ENCODE peak calls at places on chromosome 3, in ten cellular contexts. H is OCI-LY7; Z is neural progenitor cell; F is stomach; A is CD8-positive, alpha-beta memory T cell; D is DND-41; G is left ventricle myocardium inferior; M is CD8-positive, alpha-beta T cell; X is psoas muscle; Y is CD4-positive, alpha-beta memory T cell. U is an unnamed sample.

GRCh38 chr3:142857056-142857455 is 31.8 kb downstream of the PCOLCE2 start:
- DNase-seq in Z (peak; percentile 51), X (peak; percentile 73), F (peak; percentile 58), G (peak; percentile 56), D (peak; percentile 14), H (peak; percentile 2), M (no peak), Y (no peak), A (no peak), U (peak; percentile 67)

GRCh38 chr3:107797586-107797985 is 274.8 kb downstream of the BBX start:
- DNase-seq in G (no peak), Z (no peak), M (no peak), D (no peak), A (no peak), F (no peak), X (no peak), Y (no peak), H (no peak), U (no peak)

GRCh38 chr3:23203651-23204111 is 554 bp downstream of the UBE2E2 start:
- DNase-seq in Y (no peak), F (no peak), D (peak; percentile 8), M (peak; percentile 6), Z (peak; percentile 53), H (peak; percentile 46), X (peak; percentile 63), A (no peak), G (no peak), U (no peak)

GRCh38 chr3:90005448-90005847 is 898.0 kb downstream of the EPHA3 start:
- DNase-seq in Y (no peak), D (no peak), Z (no peak), G (no peak), F (no peak), H (no peak), X (no peak), M (no peak), A (no peak), U (no peak)

GRCh38 chr3:21803604-21804003 is 52.6 kb upstream of the ZNF385D start:
- DNase-seq in D (no peak), G (no peak), Y (no peak), M (no peak), F (no peak), X (no peak), H (no peak), Z (no peak), A (no peak), U (no peak)

GRCh38 chr3:190024912-190025311 is 95.8 kb downstream of the P3H2 start:
- DNase-seq in F (no peak), Y (no peak), H (no peak), D (no peak), G (no peak), Z (no peak), A (no peak), X (no peak), M (no peak), U (no peak)

GRCh38 chr3:184772667-184773272 is 39.2 kb upstream of the VPS8 start:
- DNase-seq in Z (no peak), M (no peak), D (no peak), A (no peak), H (no peak), G (no peak), X (peak; percentile 26), F (peak; percentile 53), Y (no peak), U (no peak)

GRCh38 chr3:1251282-1252060 is 158.6 kb downstream of the CNTN6 start:
- DNase-seq in X (no peak), D (no peak), Z (no peak), A (no peak), F (no peak), Y (no peak), M (no peak), H (no peak), G (no peak), U (no peak)

GRCh38 chr3:187958432-187959003 is 195.4 kb upstream of the LPP start:
- DNase-seq in X (no peak), Y (peak; percentile 63), G (no peak), F (peak; percentile 34), A (peak; percentile 27), M (peak; percentile 54), Z (no peak), H (peak; percentile 97), D (peak; percentile 89), U (no peak)

GRCh38 chr3:195546130-195546560 is 3.0 kb upstream of the PPP1R2 start:
- DNase-seq in X (no peak), M (peak; percentile 18), Z (no peak), G (no peak), H (no peak), A (no peak), D (no peak), F (peak; percentile 43), Y (no peak), U (no peak)

GRCh38 chr3:48991851-48992545 is 2.0 kb downstream of the P4HTM start:
- DNase-seq in Y (no peak), D (no peak), H (no peak), F (no peak), X (no peak), G (no peak), A (no peak), M (no peak), Z (no peak), U (no peak)

GRCh38 chr3:11195201-11195600 is 40.9 kb downstream of the HRH1 start:
- DNase-seq in Z (no peak), F (no peak), G (no peak), A (no peak), M (no peak), X (no peak), H (no peak), Y (no peak), D (no peak), U (peak; percentile 11)

GRCh38 chr3:143529018-143529478 is 319.2 kb downstream of the SLC9A9 start:
- DNase-seq in G (no peak), F (no peak), Z (no peak), M (peak; percentile 12), A (no peak), D (peak; percentile 79), X (peak; percentile 64), H (no peak), Y (no peak), U (no peak)

GRCh38 chr3:112365636-112366035 is 32.7 kb downstream of the CD200 start:
- DNase-seq in Y (no peak), M (no peak), F (no peak), G (no peak), H (no peak), X (no peak), D (no peak), A (no peak), Z (no peak), U (no peak)

DNA sequence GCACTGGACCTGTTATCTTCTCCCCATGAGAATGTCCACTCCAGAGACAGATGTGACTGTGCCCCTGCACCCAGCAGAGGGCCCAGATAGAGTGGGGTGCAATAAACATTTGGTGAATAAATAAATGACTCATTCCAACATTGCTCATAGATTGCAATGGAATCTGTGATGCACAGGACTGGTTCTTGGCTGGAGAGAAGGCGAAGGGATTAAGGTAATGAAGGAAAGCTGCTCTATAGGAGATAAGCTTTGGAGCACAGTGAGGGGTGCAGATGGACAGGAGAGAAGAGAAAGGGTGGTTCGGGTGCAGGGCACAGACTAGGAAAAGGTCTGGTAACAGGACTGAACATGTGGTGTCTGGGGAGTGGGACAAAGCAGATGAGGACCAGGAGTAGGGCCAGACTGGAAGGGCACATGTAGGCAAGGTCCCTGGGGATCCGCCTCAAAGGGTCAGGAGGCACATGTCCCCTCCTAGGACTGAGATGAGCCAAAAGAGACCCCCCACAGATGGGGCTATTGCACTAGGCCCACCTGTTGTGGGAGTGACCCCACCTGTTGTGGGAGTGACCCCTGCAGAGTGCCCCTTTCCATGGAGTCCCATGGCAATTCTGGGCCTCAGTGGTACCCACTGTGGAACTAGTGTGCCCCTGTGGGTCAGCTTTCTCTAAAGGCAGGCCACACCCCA is 17.5 kb upstream of the POC1A start:
- DNase-seq in Y (no peak), G (no peak), X (no peak), M (no peak), D (no peak), A (no peak), Z (no peak), F (no peak), H (no peak), U (no peak)
- H3K4me1 ChIP-seq in Y (no peaks in the 10 kb centered on the region), G (no peaks in the 10 kb centered on the region), X (no peaks in the 10 kb centered on the region), M (no peaks in the 10 kb centered on the region), D (no peaks in the 10 kb centered on the region), A (no peaks in the 10 kb centered on the region), Z (no peaks in the 10 kb centered on the region), F (peaks cover 5% of the 10 kb centered on the region), H (no peaks in the 10 kb centered on the region), U (no peaks in the 10 kb centered on the region)

DNA sequence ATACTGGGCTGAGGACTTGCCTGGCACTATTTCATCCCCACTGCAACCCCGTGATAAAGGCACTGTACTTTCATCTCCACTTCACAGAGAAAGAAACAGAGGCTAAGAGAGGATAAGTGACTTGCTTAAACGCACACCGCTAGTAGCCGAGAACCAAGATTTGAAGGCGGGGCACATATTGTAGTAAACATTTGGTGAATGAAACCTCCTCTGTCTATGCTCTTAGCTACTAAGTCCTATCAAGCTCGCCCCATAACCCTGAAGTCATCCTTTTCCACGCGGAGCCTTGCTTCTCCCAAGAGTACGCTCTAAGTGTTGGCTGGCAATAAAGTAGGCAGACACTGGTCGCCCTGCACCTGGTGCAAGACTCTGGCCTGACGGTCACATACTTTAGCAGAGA is 1.1 kb downstream of the POMGNT2 start:
- DNase-seq in D (no peak), X (no peak), A (no peak), H (no peak), Z (no peak), F (no peak), M (no peak), G (no peak), Y (no peak), U (no peak)
- H3K4me3 ChIP-seq in D (peak overlapping the region; percentile 86), X (peak overlapping the region; percentile 96), A (peak overlapping the region; percentile 25), H (no peak overlapping the region), Z (peak overlapping the region; percentile 77), F (peak overlapping the region; percentile 96), M (peak overlapping the region; percentile 29), G (peak overlapping the region; percentile 92), Y (no peak overlapping the region), U (no peak overlapping the region)

DNA sequence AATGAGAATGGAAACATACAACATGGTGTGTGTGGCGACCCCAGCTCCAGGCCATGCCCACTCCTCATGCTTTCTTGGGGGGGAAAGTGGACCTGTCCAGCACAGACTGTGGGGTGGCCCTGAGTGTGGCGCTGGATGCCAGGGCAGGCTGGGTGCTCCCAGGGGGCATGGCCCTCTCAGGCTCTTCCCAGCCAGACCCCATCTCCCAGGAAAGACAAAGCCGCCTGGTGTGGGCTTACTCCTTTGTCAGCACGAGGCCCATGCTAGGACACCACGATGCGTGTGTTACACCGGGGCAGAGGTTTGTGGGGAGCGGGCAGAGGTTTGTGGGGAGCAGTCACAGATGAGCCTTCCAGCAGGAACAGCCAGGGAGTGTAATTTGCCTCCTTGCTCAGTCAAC is 68.5 kb downstream of the ABTB1 start:
- DNase-seq in X (no peak), F (no peak), A (no peak), D (no peak), H (no peak), G (no peak), M (no peak), Y (no peak), Z (no peak), U (no peak)
- H3K4me1 ChIP-seq in X (peaks cover 37% of the 10 kb centered on the region), F (peaks cover 75% of the 10 kb centered on the region), A (no peaks in the 10 kb centered on the region), D (peaks cover 7% of the 10 kb centered on the region), H (peaks cover 32% of the 10 kb centered on the region), G (peaks cover 100% of the 10 kb centered on the region), M (no peaks in the 10 kb centered on the region), Y (peaks cover 4% of the 10 kb centered on the region), Z (no peaks in the 10 kb centered on the region), U (no peaks in the 10 kb centered on the region)

DNA sequence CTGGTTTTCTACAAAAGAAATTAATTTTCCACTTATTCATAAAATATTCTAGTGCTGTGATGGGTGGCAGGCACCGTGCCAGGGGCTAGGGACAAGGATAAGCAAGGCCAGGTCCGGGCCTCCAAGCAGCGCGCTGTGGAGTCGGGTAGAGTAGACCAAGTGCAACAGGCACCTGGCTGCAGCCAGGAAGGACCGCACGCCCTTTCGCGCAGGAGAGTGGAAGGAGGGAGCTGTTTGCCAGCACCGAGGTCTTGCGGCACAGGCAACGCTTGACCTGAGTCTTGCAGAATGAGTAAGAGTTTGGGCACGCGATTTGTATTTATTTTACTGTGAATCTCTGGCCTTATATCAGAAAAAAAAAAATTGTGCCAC is at the start of gene CASR:
- DNase-seq in Z (peak; percentile 34), H (no peak), M (no peak), F (no peak), D (no peak), A (no peak), G (no peak), Y (no peak), X (no peak), U (no peak)
- H3K4me3 ChIP-seq in Z (peak within 1 kb of the TSS; percentile 50), H (no peak within 1 kb of the TSS), M (no peak within 1 kb of the TSS), F (no peak within 1 kb of the TSS), D (no peak within 1 kb of the TSS), A (no peak within 1 kb of the TSS), G (peak within 1 kb of the TSS; percentile 44), Y (no peak within 1 kb of the TSS), X (peak within 1 kb of the TSS; percentile 30), U (no peak within 1 kb of the TSS)